ENCODE peak calls at places on chromosomes 12 and 14, in ten cellular contexts. One of them, this sample, is unnamed.
A peak's percentile ranks its signal among the peaks of the same experiment; 100 is the strongest.

GRCh38 chr12:41288188-41288811 is 100.2 kb downstream of the PDZRN4 start:
- DNase-seq in HepG2: no peak
- DNase-seq in neural progenitor cell: no peak
- DNase-seq in upper lobe of right lung: no peak
- DNase-seq in heart left ventricle: no peak
- DNase-seq in gastrocnemius medialis: no peak
- DNase-seq in GM23338: no peak
- DNase-seq in tibial artery: no peak
- DNase-seq in OCI-LY7: no peak
- DNase-seq in HCT116: no peak
- DNase-seq in this sample: no peak

GRCh38 chr12:72995616-72996015 is 723.4 kb downstream of the TRHDE start:
- DNase-seq in HepG2: no peak
- DNase-seq in neural progenitor cell: no peak
- DNase-seq in upper lobe of right lung: no peak
- DNase-seq in heart left ventricle: no peak
- DNase-seq in gastrocnemius medialis: no peak
- DNase-seq in GM23338: no peak
- DNase-seq in tibial artery: no peak
- DNase-seq in OCI-LY7: no peak
- DNase-seq in HCT116: no peak
- DNase-seq in this sample: no peak

GRCh38 chr12:90102957-90103652 is 394.5 kb upstream of the ATP2B1 start:
- DNase-seq in HepG2: peak; percentile 3
- DNase-seq in neural progenitor cell: peak; percentile 49
- DNase-seq in upper lobe of right lung: no peak
- DNase-seq in heart left ventricle: no peak
- DNase-seq in gastrocnemius medialis: no peak
- DNase-seq in GM23338: peak; percentile 67
- DNase-seq in tibial artery: no peak
- DNase-seq in OCI-LY7: peak; percentile 69
- DNase-seq in HCT116: peak; percentile 29
- DNase-seq in this sample: peak; percentile 63

GRCh38 chr12:104957388-104958008 is 592 bp downstream of the SLC41A2 start:
- DNase-seq in HepG2: no peak
- DNase-seq in neural progenitor cell: no peak
- DNase-seq in upper lobe of right lung: no peak
- DNase-seq in heart left ventricle: no peak
- DNase-seq in gastrocnemius medialis: no peak
- DNase-seq in GM23338: peak; percentile 63
- DNase-seq in tibial artery: peak; percentile 41
- DNase-seq in OCI-LY7: no peak
- DNase-seq in HCT116: no peak
- DNase-seq in this sample: peak; percentile 62

GRCh38 chr12:2959194-2959507 is at the start of gene TEAD4:
- DNase-seq in HepG2: peak; percentile 82
- DNase-seq in neural progenitor cell: peak; percentile 96
- DNase-seq in upper lobe of right lung: peak; percentile 91
- DNase-seq in heart left ventricle: peak; percentile 79
- DNase-seq in gastrocnemius medialis: peak; percentile 71
- DNase-seq in GM23338: peak; percentile 97
- DNase-seq in tibial artery: peak; percentile 36
- DNase-seq in OCI-LY7: no peak
- DNase-seq in HCT116: peak; percentile 39
- DNase-seq in this sample: peak; percentile 89

GRCh38 chr14:99169776-99170356 is 102.1 kb downstream of the BCL11B start:
- DNase-seq in HepG2: no peak
- DNase-seq in neural progenitor cell: peak; percentile 28
- DNase-seq in upper lobe of right lung: no peak
- DNase-seq in heart left ventricle: no peak
- DNase-seq in gastrocnemius medialis: no peak
- DNase-seq in GM23338: peak; percentile 40
- DNase-seq in tibial artery: no peak
- DNase-seq in OCI-LY7: no peak
- DNase-seq in HCT116: no peak
- DNase-seq in this sample: no peak

GRCh38 chr12:95282266-95282665 is 64.7 kb downstream of the VEZT start:
- DNase-seq in HepG2: no peak
- DNase-seq in neural progenitor cell: no peak
- DNase-seq in upper lobe of right lung: no peak
- DNase-seq in heart left ventricle: no peak
- DNase-seq in gastrocnemius medialis: no peak
- DNase-seq in GM23338: no peak
- DNase-seq in tibial artery: no peak
- DNase-seq in OCI-LY7: no peak
- DNase-seq in HCT116: no peak
- DNase-seq in this sample: no peak

GRCh38 chr14:32588448-32589320 is 259.6 kb downstream of the AKAP6 start:
- DNase-seq in HepG2: peak; percentile 43
- DNase-seq in neural progenitor cell: peak; percentile 65
- DNase-seq in upper lobe of right lung: no peak
- DNase-seq in heart left ventricle: no peak
- DNase-seq in gastrocnemius medialis: no peak
- DNase-seq in GM23338: peak; percentile 74
- DNase-seq in tibial artery: no peak
- DNase-seq in OCI-LY7: peak; percentile 29
- DNase-seq in HCT116: peak; percentile 16
- DNase-seq in this sample: peak; percentile 31

GRCh38 chr12:65999564-66000280 is 130.8 kb downstream of the LLPH start:
- DNase-seq in HepG2: no peak
- DNase-seq in neural progenitor cell: no peak
- DNase-seq in upper lobe of right lung: no peak
- DNase-seq in heart left ventricle: no peak
- DNase-seq in gastrocnemius medialis: no peak
- DNase-seq in GM23338: no peak
- DNase-seq in tibial artery: no peak
- DNase-seq in OCI-LY7: no peak
- DNase-seq in HCT116: no peak
- DNase-seq in this sample: peak; percentile 40

GRCh38 chr12:91326043-91327027 is 143.7 kb upstream of the DCN start:
- DNase-seq in HepG2: peak; percentile 34
- DNase-seq in neural progenitor cell: peak; percentile 63
- DNase-seq in upper lobe of right lung: no peak
- DNase-seq in heart left ventricle: peak; percentile 47
- DNase-seq in gastrocnemius medialis: peak; percentile 12
- DNase-seq in GM23338: peak; percentile 85
- DNase-seq in tibial artery: peak; percentile 61
- DNase-seq in OCI-LY7: peak; percentile 42
- DNase-seq in HCT116: peak; percentile 19
- DNase-seq in this sample: peak; percentile 90

GRCh38 chr12:20863056-20863455 is 52.6 kb downstream of the SLCO1B3 start:
- DNase-seq in HepG2: no peak
- DNase-seq in neural progenitor cell: peak; percentile 2
- DNase-seq in upper lobe of right lung: no peak
- DNase-seq in heart left ventricle: no peak
- DNase-seq in gastrocnemius medialis: no peak
- DNase-seq in GM23338: peak; percentile 30
- DNase-seq in tibial artery: no peak
- DNase-seq in OCI-LY7: no peak
- DNase-seq in HCT116: no peak
- DNase-seq in this sample: no peak

GRCh38 chr14:95961481-95961880 is 77.7 kb upstream of the C14orf132 start:
- DNase-seq in HepG2: no peak
- DNase-seq in neural progenitor cell: no peak
- DNase-seq in upper lobe of right lung: no peak
- DNase-seq in heart left ventricle: no peak
- DNase-seq in gastrocnemius medialis: no peak
- DNase-seq in GM23338: no peak
- DNase-seq in tibial artery: no peak
- DNase-seq in OCI-LY7: no peak
- DNase-seq in HCT116: no peak
- DNase-seq in this sample: no peak

GRCh38 chr14:37592288-37593274 is 2.5 kb downstream of the FOXA1 start:
- DNase-seq in HepG2: no peak
- DNase-seq in neural progenitor cell: peak; percentile 42
- DNase-seq in upper lobe of right lung: peak; percentile 73
- DNase-seq in heart left ventricle: no peak
- DNase-seq in gastrocnemius medialis: no peak
- DNase-seq in GM23338: peak; percentile 70
- DNase-seq in tibial artery: no peak
- DNase-seq in OCI-LY7: no peak
- DNase-seq in HCT116: no peak
- DNase-seq in this sample: no peak

GRCh38 chr12:5305861-5306545 is 125.9 kb upstream of the NTF3 start:
- DNase-seq in HepG2: no peak
- DNase-seq in neural progenitor cell: no peak
- DNase-seq in upper lobe of right lung: no peak
- DNase-seq in heart left ventricle: no peak
- DNase-seq in gastrocnemius medialis: no peak
- DNase-seq in GM23338: no peak
- DNase-seq in tibial artery: no peak
- DNase-seq in OCI-LY7: no peak
- DNase-seq in HCT116: no peak
- DNase-seq in this sample: no peak

GRCh38 chr12:28177461-28177860 is 12.8 kb upstream of the CCDC91 start:
- DNase-seq in HepG2: no peak
- DNase-seq in neural progenitor cell: no peak
- DNase-seq in upper lobe of right lung: no peak
- DNase-seq in heart left ventricle: no peak
- DNase-seq in gastrocnemius medialis: no peak
- DNase-seq in GM23338: no peak
- DNase-seq in tibial artery: no peak
- DNase-seq in OCI-LY7: no peak
- DNase-seq in HCT116: no peak
- DNase-seq in this sample: no peak

GRCh38 chr14:73634333-73634833 is 10.4 kb upstream of the DNAL1 start:
- DNase-seq in HepG2: no peak
- DNase-seq in neural progenitor cell: peak; percentile 82
- DNase-seq in upper lobe of right lung: no peak
- DNase-seq in heart left ventricle: no peak
- DNase-seq in gastrocnemius medialis: peak; percentile 39
- DNase-seq in GM23338: peak; percentile 94
- DNase-seq in tibial artery: no peak
- DNase-seq in OCI-LY7: no peak
- DNase-seq in HCT116: no peak
- DNase-seq in this sample: no peak

GRCh38 chr12:54958048-54958658 is 26.4 kb downstream of the TESPA1 start:
- DNase-seq in HepG2: peak; percentile 39
- DNase-seq in neural progenitor cell: peak; percentile 74
- DNase-seq in upper lobe of right lung: no peak
- DNase-seq in heart left ventricle: peak; percentile 39
- DNase-seq in gastrocnemius medialis: peak; percentile 16
- DNase-seq in GM23338: peak; percentile 75
- DNase-seq in tibial artery: no peak
- DNase-seq in OCI-LY7: peak; percentile 67
- DNase-seq in HCT116: peak; percentile 53
- DNase-seq in this sample: peak; percentile 84

GRCh38 chr12:91139981-91140659 is 28.8 kb upstream of the LUM start:
- DNase-seq in HepG2: no peak
- DNase-seq in neural progenitor cell: no peak
- DNase-seq in upper lobe of right lung: no peak
- DNase-seq in heart left ventricle: no peak
- DNase-seq in gastrocnemius medialis: no peak
- DNase-seq in GM23338: no peak
- DNase-seq in tibial artery: no peak
- DNase-seq in OCI-LY7: no peak
- DNase-seq in HCT116: no peak
- DNase-seq in this sample: peak; percentile 94

GRCh38 chr12:121582583-121583333 is 1.9 kb upstream of the KDM2B start:
- DNase-seq in HepG2: peak; percentile 86
- DNase-seq in neural progenitor cell: peak; percentile 84
- DNase-seq in upper lobe of right lung: no peak
- DNase-seq in heart left ventricle: no peak
- DNase-seq in gastrocnemius medialis: no peak
- DNase-seq in GM23338: peak; percentile 98
- DNase-seq in tibial artery: no peak
- DNase-seq in OCI-LY7: peak; percentile 10
- DNase-seq in HCT116: no peak
- DNase-seq in this sample: no peak
- H3K4me3 ChIP-seq in HepG2: peak overlapping the region; percentile 70
- H3K4me3 ChIP-seq in neural progenitor cell: peak overlapping the region; percentile 94
- H3K4me3 ChIP-seq in upper lobe of right lung: no peak overlapping the region
- H3K4me3 ChIP-seq in heart left ventricle: peak overlapping the region; percentile 74
- H3K4me3 ChIP-seq in gastrocnemius medialis: no peak overlapping the region
- H3K4me3 ChIP-seq in GM23338: peak overlapping the region; percentile 90
- H3K4me3 ChIP-seq in tibial artery: peak overlapping the region; percentile 72
- H3K4me3 ChIP-seq in OCI-LY7: peak overlapping the region; percentile 79
- H3K4me3 ChIP-seq in HCT116: no peak overlapping the region
- H3K4me3 ChIP-seq in this sample: no peak overlapping the region

DNA sequence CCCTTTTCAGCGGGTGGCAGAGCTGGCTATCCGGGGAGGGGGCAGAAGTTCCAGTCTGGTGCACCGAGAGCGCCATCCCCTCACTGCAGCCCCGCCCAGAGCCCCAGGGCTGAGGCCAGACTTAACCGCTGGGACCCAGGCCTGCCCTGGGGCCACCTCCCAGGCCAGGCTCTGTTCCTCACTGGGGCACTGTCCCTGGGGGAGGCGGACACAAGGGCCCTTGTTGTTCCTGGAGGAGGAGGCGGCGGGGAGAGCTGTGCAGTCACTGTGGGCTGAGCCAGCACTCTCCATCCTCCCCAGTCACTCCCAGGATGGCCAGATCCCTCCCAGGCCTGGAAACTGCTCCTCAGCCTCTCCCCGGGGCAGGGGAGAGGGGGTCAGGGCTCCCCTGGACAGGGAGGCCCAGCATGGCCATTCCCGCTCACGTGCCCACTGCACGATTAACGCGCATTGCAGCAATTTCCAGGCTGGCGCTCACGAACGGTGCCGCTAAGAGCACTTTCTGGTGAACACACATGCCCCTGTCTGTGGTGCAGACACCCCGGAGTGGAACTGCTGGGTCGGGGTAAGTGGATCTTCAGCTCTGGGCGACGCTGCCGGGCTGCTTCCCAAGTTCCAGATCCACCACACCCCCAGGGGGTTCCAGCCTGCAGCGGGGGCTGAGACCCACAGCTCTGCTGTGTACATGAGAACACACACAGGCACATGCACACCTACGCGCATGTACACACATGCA is 89.8 kb upstream of the SFSWAP start:
- DNase-seq in HepG2: no peak
- DNase-seq in neural progenitor cell: no peak
- DNase-seq in upper lobe of right lung: no peak
- DNase-seq in heart left ventricle: no peak
- DNase-seq in gastrocnemius medialis: no peak
- DNase-seq in GM23338: no peak
- DNase-seq in tibial artery: no peak
- DNase-seq in OCI-LY7: no peak
- DNase-seq in HCT116: no peak
- DNase-seq in this sample: no peak
- H3K4me3 ChIP-seq in HepG2: no peak overlapping the region
- H3K4me3 ChIP-seq in neural progenitor cell: no peak overlapping the region
- H3K4me3 ChIP-seq in upper lobe of right lung: no peak overlapping the region
- H3K4me3 ChIP-seq in heart left ventricle: no peak overlapping the region
- H3K4me3 ChIP-seq in gastrocnemius medialis: no peak overlapping the region
- H3K4me3 ChIP-seq in GM23338: no peak overlapping the region
- H3K4me3 ChIP-seq in tibial artery: no peak overlapping the region
- H3K4me3 ChIP-seq in OCI-LY7: no peak overlapping the region
- H3K4me3 ChIP-seq in HCT116: no peak overlapping the region
- H3K4me3 ChIP-seq in this sample: no peak overlapping the region

GRCh38 chr12:49863946-49864816 is 21.3 kb upstream of the BCDIN3D start:
- DNase-seq in HepG2: no peak
- DNase-seq in neural progenitor cell: no peak
- DNase-seq in upper lobe of right lung: no peak
- DNase-seq in heart left ventricle: no peak
- DNase-seq in gastrocnemius medialis: no peak
- DNase-seq in GM23338: no peak
- DNase-seq in tibial artery: no peak
- DNase-seq in OCI-LY7: no peak
- DNase-seq in HCT116: no peak
- DNase-seq in this sample: no peak
- H3K4me3 ChIP-seq in HepG2: no peak overlapping the region
- H3K4me3 ChIP-seq in neural progenitor cell: no peak overlapping the region
- H3K4me3 ChIP-seq in upper lobe of right lung: no peak overlapping the region
- H3K4me3 ChIP-seq in heart left ventricle: no peak overlapping the region
- H3K4me3 ChIP-seq in gastrocnemius medialis: no peak overlapping the region
- H3K4me3 ChIP-seq in GM23338: no peak overlapping the region
- H3K4me3 ChIP-seq in tibial artery: no peak overlapping the region
- H3K4me3 ChIP-seq in OCI-LY7: no peak overlapping the region
- H3K4me3 ChIP-seq in HCT116: no peak overlapping the region
- H3K4me3 ChIP-seq in this sample: no peak overlapping the region

GRCh38 chr14:70947739-70948138 is 40.5 kb downstream of the PCNX1 start:
- DNase-seq in HepG2: no peak
- DNase-seq in neural progenitor cell: no peak
- DNase-seq in upper lobe of right lung: no peak
- DNase-seq in heart left ventricle: no peak
- DNase-seq in gastrocnemius medialis: no peak
- DNase-seq in GM23338: peak; percentile 42
- DNase-seq in tibial artery: no peak
- DNase-seq in OCI-LY7: peak; percentile 24
- DNase-seq in HCT116: no peak
- DNase-seq in this sample: no peak
- H3K4me3 ChIP-seq in HepG2: no peak overlapping the region
- H3K4me3 ChIP-seq in neural progenitor cell: no peak overlapping the region
- H3K4me3 ChIP-seq in upper lobe of right lung: no peak overlapping the region
- H3K4me3 ChIP-seq in heart left ventricle: no peak overlapping the region
- H3K4me3 ChIP-seq in gastrocnemius medialis: no peak overlapping the region
- H3K4me3 ChIP-seq in GM23338: no peak overlapping the region
- H3K4me3 ChIP-seq in tibial artery: no peak overlapping the region
- H3K4me3 ChIP-seq in OCI-LY7: no peak overlapping the region
- H3K4me3 ChIP-seq in HCT116: no peak overlapping the region
- H3K4me3 ChIP-seq in this sample: no peak overlapping the region

This sample was measured in adipocyte.